ENCODE peak calls at places on chromosomes 6 and 20, in four cellular contexts. V, M, E and Z are unnamed samples.

GRCh38 chr6:106820412-106820852 is 154.1 kb downstream of the CD24 start:
- DNase-seq in M (peak), V (no peak), E (peak), Z (peak)

GRCh38 chr6:44254957-44255808 is 2.1 kb downstream of the SLC35B2 start:
- DNase-seq in V (no peak), M (peak), E (peak), Z (no peak)

GRCh38 chr20:8400461-8400860 is 268.4 kb downstream of the PLCB1 start:
- DNase-seq in M (no peak), V (no peak), E (no peak), Z (no peak)

GRCh38 chr6:134347141-134347540 is 29.2 kb upstream of the SGK1 start:
- DNase-seq in V (no peak), M (no peak), E (no peak), Z (no peak)

GRCh38 chr6:69179681-69180080 is 544.6 kb downstream of the ADGRB3 start:
- DNase-seq in M (peak), E (no peak), V (peak), Z (no peak)

GRCh38 chr20:21342656-21343345 is 39.7 kb downstream of the XRN2 start:
- DNase-seq in M (no peak), E (no peak), V (no peak), Z (peak)

GRCh38 chr20:43379239-43379917 is 78.3 kb upstream of the SRSF6 start:
- DNase-seq in V (peak), M (peak), E (no peak), Z (peak)

GRCh38 chr20:19539191-19539590 is 218.9 kb upstream of the RIN2 start:
- DNase-seq in M (no peak), V (no peak), E (no peak), Z (no peak)

DNA sequence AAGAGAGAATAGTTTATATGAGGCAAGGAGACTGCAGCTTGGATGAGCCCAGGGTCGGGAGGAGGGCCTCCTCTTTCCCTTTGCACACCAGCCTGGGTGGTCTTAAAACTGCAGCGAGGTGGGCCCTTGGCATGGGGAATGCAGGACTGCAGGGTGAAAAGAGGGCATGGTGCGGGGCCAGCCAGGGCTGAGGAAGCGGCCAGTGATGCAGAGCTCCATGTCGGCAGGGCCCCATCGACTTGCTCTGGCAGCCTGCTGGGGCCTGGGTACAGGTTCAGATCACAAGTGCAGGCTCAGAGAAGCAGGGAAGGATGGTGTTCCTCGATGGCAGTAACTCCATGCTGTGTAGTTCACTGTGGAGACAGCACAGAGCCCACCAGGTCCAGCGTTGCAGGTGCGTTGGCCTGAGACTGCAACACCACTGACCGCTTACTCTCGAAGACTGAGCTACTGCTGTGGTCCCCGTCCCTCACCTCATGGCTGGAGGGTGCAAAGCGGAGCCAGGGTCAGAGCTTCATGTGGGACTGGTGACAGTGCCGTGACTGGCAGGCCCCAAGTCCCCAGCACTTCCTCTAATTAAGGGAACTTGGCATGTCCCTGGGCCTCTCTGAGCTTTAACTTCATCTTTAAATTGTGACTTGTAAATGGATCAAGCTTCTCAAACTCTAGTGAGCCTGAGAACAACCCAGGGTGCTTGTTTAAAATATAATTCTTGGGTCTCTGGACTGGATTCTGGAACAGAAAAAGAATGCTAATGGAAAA is 223.2 kb downstream of the SYNDIG1 start:
- DNase-seq in E (no peak), V (no peak), M (no peak), Z (no peak)
- TF ChIP-seq MAZ in E (no peak), V (no peak), M (no peak), Z (no peak)

GRCh38 chr6:27617700-27618689 is 145.1 kb upstream of the ZNF184 start:
- DNase-seq in E (peak), V (no peak), M (peak), Z (peak)
- TF ChIP-seq MAZ in E (no peak), V (no peak), M (no peak), Z (no peak)

DNA sequence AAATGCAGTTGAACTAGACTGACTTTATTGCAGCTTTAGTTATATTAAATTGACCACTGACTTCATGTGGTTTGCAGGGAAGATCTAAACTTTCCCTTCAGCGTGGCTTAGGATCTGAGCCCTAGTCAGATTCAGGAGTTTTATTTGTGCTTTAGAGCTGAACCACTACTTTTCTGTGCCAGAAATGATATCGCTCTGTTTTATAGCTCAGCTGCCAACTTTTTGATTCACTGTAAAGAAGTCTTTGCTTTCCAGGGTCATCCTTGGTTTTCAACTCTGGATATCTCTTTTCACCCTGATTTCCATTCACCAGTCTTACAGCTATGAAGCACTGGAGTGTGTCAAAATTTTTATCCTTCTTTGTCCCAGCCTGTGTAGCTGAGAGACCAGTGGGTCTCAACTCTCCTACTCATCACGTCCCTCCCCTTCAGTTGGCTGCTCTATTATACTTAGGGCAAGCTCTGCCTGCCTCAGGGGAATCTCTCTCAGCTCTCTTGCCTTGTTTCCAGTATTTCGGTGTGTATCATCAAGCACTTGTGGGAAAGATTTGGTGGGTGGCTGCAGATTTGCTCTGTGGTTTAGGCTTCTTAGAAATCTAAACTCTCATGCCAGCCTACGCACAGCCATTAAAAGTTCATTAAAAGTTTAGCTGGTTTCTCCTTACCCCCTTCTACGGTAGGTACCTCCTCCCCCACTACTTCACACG is 425.5 kb downstream of the TENT5A start:
- DNase-seq in M (no peak), E (no peak), V (no peak), Z (peak)
- TF ChIP-seq MAZ in M (no peak), E (no peak), V (no peak), Z (no peak)

DNA sequence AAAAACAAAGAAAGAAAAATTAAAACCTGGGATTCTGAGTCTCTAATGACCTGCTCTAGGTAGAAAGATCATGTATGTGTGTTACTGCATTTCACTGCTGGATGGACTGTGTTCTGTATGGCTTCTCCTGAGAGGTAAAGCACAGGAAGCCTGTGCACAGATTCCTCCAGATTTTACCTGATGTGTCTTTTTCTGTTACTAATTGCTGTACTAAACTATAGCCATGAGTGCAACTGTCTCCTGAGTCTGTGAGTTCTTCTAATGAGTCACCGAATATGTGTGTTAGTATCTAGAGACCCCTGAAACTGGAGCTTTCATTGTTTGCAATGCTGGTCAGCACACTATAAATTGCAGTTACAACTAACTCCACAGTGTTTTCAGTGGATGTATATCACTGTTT is 270.8 kb downstream of the CDKAL1 start:
- DNase-seq in E (no peak), M (no peak), V (no peak), Z (peak)
- TF ChIP-seq MAZ in E (no peak), M (no peak), V (no peak), Z (no peak)

GRCh38 chr20:45892828-45893500 is 1.8 kb downstream of the CTSA start:
- DNase-seq in V (no peak), E (no peak), M (no peak), Z (no peak)
- TF ChIP-seq MAZ in V (no peak), E (no peak), M (no peak), Z (no peak)